ENCODE peak calls at places on chromosomes 4 and X, in four cellular contexts. A is NCI-H1436, J is nephron progenitor cell, O is activated gamma-delta T cell treated with Interleukin-2 at 50 U/mL for 16 hours. N is an unnamed sample.

GRCh38 chrX:136450050-136450830 is 37.5 kb upstream of the BRS3 start:
- DNase-seq in J (no peak), A (no peak), O (no peak), N (peak)

GRCh38 chr4:6674500-6675149 is 19.1 kb upstream of the S100P start:
- DNase-seq in J (no peak), O (peak), A (no peak), N (peak)

GRCh38 chr4:35559559-35560365 is 684.6 kb downstream of the ARAP2 start:
- DNase-seq in J (no peak), A (no peak), O (no peak), N (peak)

GRCh38 chr4:3145251-3145908 is 70.9 kb downstream of the HTT start:
- DNase-seq in O (no peak), A (no peak), J (no peak), N (no peak)

GRCh38 chrX:85851418-85851817 is 195.9 kb downstream of the CHM start:
- DNase-seq in J (peak), A (no peak), O (no peak), N (no peak)

GRCh38 chr4:8090312-8090711 is 68.3 kb downstream of the ABLIM2 start:
- DNase-seq in J (no peak), O (no peak), A (no peak), N (no peak)

GRCh38 chr4:52966781-52967180 is 104.7 kb downstream of the RASL11B start:
- DNase-seq in J (no peak), O (no peak), A (no peak), N (no peak)

GRCh38 chr4:96139251-96139929 is 299.5 kb downstream of the PDHA2 start:
- DNase-seq in O (no peak), J (no peak), A (no peak), N (no peak)

GRCh38 chr4:189285377-189285776 is 655.3 kb upstream of the FRG1 start:
- DNase-seq in O (no peak), A (no peak), J (no peak), N (no peak)

GRCh38 chr4:86891785-86892638 is at the start of gene C4orf36:
- DNase-seq in A (peak), O (no peak), J (peak), N (peak)

GRCh38 chr4:166527500-166527899 is 654.5 kb downstream of the TLL1 start:
- DNase-seq in A (no peak), J (no peak), O (no peak), N (no peak)

GRCh38 chrX:49247916-49248811 is 12.9 kb downstream of the CCDC22 start:
- DNase-seq in O (no peak), J (no peak), A (no peak), N (no peak)

GRCh38 chr4:147094228-147094627 is 148.6 kb upstream of the TTC29 start:
- DNase-seq in J (no peak), O (no peak), A (no peak), N (peak)

GRCh38 chrX:71632923-71633657 is 14.8 kb upstream of the CXCR3 start:
- DNase-seq in A (peak), O (no peak), J (no peak), N (no peak)

GRCh38 chr4:41268024-41268423 is 11.3 kb downstream of the UCHL1 start:
- DNase-seq in J (no peak), O (no peak), A (no peak), N (no peak)

GRCh38 chr4:184815046-184815877 is 10.5 kb downstream of the ACSL1 start:
- DNase-seq in O (no peak), J (no peak), A (peak), N (peak)

GRCh38 chrX:23888887-23889501 is 18.7 kb downstream of the APOO start:
- DNase-seq in O (no peak), A (no peak), J (no peak), N (no peak)

GRCh38 chr4:6595897-6596537 is 21.0 kb downstream of the MAN2B2 start:
- DNase-seq in A (no peak), J (no peak), O (no peak), N (peak)

GRCh38 chrX:152428089-152428488 is 23.0 kb downstream of the GABRA3 start:
- DNase-seq in O (no peak), J (no peak), A (no peak), N (no peak)

GRCh38 chrX:38109042-38109904 is 102.9 kb downstream of the SYTL5 start:
- DNase-seq in A (no peak), J (no peak), O (no peak), N (no peak)

GRCh38 chrX:91414710-91415109 is 19.9 kb upstream of the PABPC5 start:
- DNase-seq in O (no peak), J (peak), A (peak), N (no peak)

GRCh38 chr4:74389494-74389893 is 24.5 kb downstream of the EREG start:
- DNase-seq in O (no peak), J (no peak), A (no peak), N (peak)

GRCh38 chr4:41111796-41112195 is 102.5 kb downstream of the APBB2 start:
- DNase-seq in A (no peak), J (no peak), O (no peak), N (no peak)

GRCh38 chrX:21487832-21488231 is 113.6 kb downstream of the CNKSR2 start:
- DNase-seq in J (no peak), O (no peak), A (peak), N (no peak)

GRCh38 chrX:25154168-25154567 is 138.4 kb upstream of the ARX start:
- DNase-seq in A (no peak), O (no peak), J (no peak), N (no peak)

GRCh38 chr4:145178740-145179139 is 1.6 kb downstream of the OTUD4 start:
- DNase-seq in O (no peak), A (no peak), J (no peak), N (no peak)

GRCh38 chr4:99861120-99861905 is 32.9 kb downstream of the LAMTOR3 start:
- DNase-seq in J (no peak), A (no peak), O (no peak), N (no peak)

GRCh38 chr4:100954048-100954447 is 393.3 kb downstream of the PPP3CA start:
- DNase-seq in O (no peak), J (no peak), A (no peak), N (no peak)

GRCh38 chr4:24855741-24856140 is 57.1 kb downstream of the CCDC149 start:
- DNase-seq in A (no peak), O (no peak), J (no peak), N (no peak)

GRCh38 chr4:3293410-3294391 is 880 bp downstream of the RGS12 start:
- DNase-seq in J (peak), A (no peak), O (no peak), N (peak)

GRCh38 chrX:131649741-131650140 is 105.9 kb downstream of the OR13H1 start:
- DNase-seq in O (no peak), A (no peak), J (no peak), N (no peak)